ENCODE peak calls at places on chromosomes 13 and 19, in eight cellular contexts. V, U, D, J, L, R, T and P are unnamed samples. For H3K9me3, the result is how much of the 10 kb centered on the place peaks cover.

GRCh38 chr19:48745208-48745995 is 1.3 kb downstream of the IZUMO1 start:
- DNase-seq in V (peak), U (peak), D (peak), J (peak), L (peak), R (no peak), T (peak), P (peak)

GRCh38 chr13:110887955-110888333 is 26.9 kb downstream of the ANKRD10 start:
- DNase-seq in V (no peak), U (no peak), D (no peak), J (no peak), L (peak), R (no peak), T (no peak), P (no peak)

GRCh38 chr13:49895826-49896225 is 40.3 kb downstream of the SPRYD7 start:
- DNase-seq in V (no peak), U (no peak), D (no peak), J (no peak), L (no peak), R (no peak), T (no peak), P (no peak)

GRCh38 chr13:40402931-40403412 is 263.5 kb downstream of the FOXO1 start:
- DNase-seq in V (no peak), U (no peak), D (no peak), J (peak), L (no peak), R (no peak), T (no peak), P (peak)

GRCh38 chr13:111907341-111907880 is 159.5 kb upstream of the SOX1 start:
- DNase-seq in V (no peak), U (no peak), D (no peak), J (no peak), L (no peak), R (no peak), T (no peak), P (no peak)

GRCh38 chr13:87884874-87885273 is 213.7 kb downstream of the SLITRK5 start:
- DNase-seq in V (no peak), U (peak), D (peak), J (no peak), L (peak), R (no peak), T (no peak), P (peak)

GRCh38 chr19:41521860-41522555 is 54.0 kb upstream of the CEACAM21 start:
- DNase-seq in V (no peak), U (no peak), D (peak), J (peak), L (peak), R (no peak), T (no peak), P (no peak)

GRCh38 chr19:19386373-19386869 is 19.1 kb upstream of the GATAD2A start:
- DNase-seq in V (no peak), U (no peak), D (no peak), J (peak), L (no peak), R (no peak), T (no peak), P (no peak)

GRCh38 chr13:67298297-67298696 is 68.2 kb upstream of the PCDH9 start:
- DNase-seq in V (no peak), U (no peak), D (no peak), J (no peak), L (no peak), R (no peak), T (no peak), P (no peak)

GRCh38 chr19:48619692-48620565 is 623 bp downstream of the SPHK2 start:
- DNase-seq in V (no peak), U (peak), D (no peak), J (peak), L (no peak), R (no peak), T (no peak), P (no peak)

GRCh38 chr19:17326595-17326966 is 8.1 kb downstream of the ANO8 start:
- DNase-seq in V (no peak), U (no peak), D (no peak), J (no peak), L (peak), R (no peak), T (no peak), P (no peak)

GRCh38 chr19:50460161-50460765 is 16.0 kb upstream of the EMC10 start:
- DNase-seq in V (peak), U (no peak), D (no peak), J (peak), L (no peak), R (no peak), T (peak), P (peak)

GRCh38 chr19:50741179-50741933 is 18.2 kb downstream of the CLEC11A start:
- DNase-seq in V (no peak), U (peak), D (no peak), J (no peak), L (no peak), R (no peak), T (no peak), P (no peak)

DNA sequence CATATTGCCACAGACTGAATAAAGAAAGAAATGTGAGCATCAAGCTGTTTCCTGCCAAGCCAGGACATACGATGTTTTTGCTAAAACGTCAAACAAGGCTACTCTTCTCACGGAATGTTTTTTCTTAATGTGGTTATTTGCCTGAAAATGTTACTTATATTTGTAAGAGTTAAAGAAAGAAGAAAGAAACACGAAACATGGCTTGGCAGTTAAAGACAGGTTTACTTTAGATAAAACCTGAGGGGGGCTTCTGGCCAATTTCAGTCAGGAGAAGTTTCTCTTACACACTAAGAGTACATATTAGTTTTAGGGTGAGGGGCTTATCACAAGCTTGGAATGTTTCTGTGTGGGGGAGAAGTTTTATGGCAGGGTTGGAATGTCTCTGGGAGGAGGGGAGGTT is 4.4 kb upstream of the OR10H4 start:
- DNase-seq in V (no peak), U (no peak), D (no peak), J (no peak), L (no peak), R (no peak), T (no peak), P (no peak)
- H3K9me3 ChIP-seq in V (under half), U (under half), D (under half), J (under half), L (under half), R (under half), T (under half), P (under half)

GRCh38 chr13:33497146-33497845 is 211.7 kb upstream of the STARD13 start:
- DNase-seq in V (no peak), U (no peak), D (no peak), J (peak), L (no peak), R (no peak), T (no peak), P (peak)
- TF ChIP-seq EZH2phosphoT487 in V (no peak), U (no peak), D (no peak), J (no peak), L (no peak), R (no peak), T (no peak), P (no peak)

GRCh38 chr19:46411088-46412033 is 2.0 kb downstream of the CCDC8 start:
- DNase-seq in V (no peak), U (peak), D (no peak), J (no peak), L (no peak), R (no peak), T (no peak), P (no peak)
- H3K4me2 ChIP-seq in V (no peak), U (peak), D (no peak), J (peak), L (peak), R (no peak), T (no peak), P (no peak)

GRCh38 chr19:23528376-23528775 is 133.1 kb upstream of the ZNF91 start:
- DNase-seq in V (no peak), U (no peak), D (no peak), J (no peak), L (no peak), R (no peak), T (no peak), P (peak)

GRCh38 chr19:23527797-23528196 is 132.5 kb upstream of the ZNF91 start:
- DNase-seq in V (peak), U (no peak), D (no peak), J (no peak), L (no peak), R (no peak), T (peak), P (no peak)

GRCh38 chr19:23531976-23532375 is 136.7 kb upstream of the ZNF91 start:
- DNase-seq in V (no peak), U (no peak), D (no peak), J (no peak), L (no peak), R (no peak), T (no peak), P (no peak)

GRCh38 chr19:23526302-23526701 is 131.0 kb upstream of the ZNF91 start:
- DNase-seq in V (no peak), U (no peak), D (no peak), J (no peak), L (no peak), R (no peak), T (no peak), P (peak)

GRCh38 chr19:23531231-23531790 is 136.0 kb upstream of the ZNF91 start:
- DNase-seq in V (no peak), U (no peak), D (no peak), J (no peak), L (no peak), R (no peak), T (no peak), P (no peak)
- H3K9me3 ChIP-seq in V (under half), U (under half), D (under half), J (under half), L (under half), R (under half), T (under half), P (under half)

GRCh38 chr13:64753606-64754005 is 2476.5 kb downstream of the PCDH9 start:
- DNase-seq in V (no peak), U (no peak), D (no peak), J (peak), L (no peak), R (no peak), T (no peak), P (no peak)
- TF ChIP-seq EZH2phosphoT487 in V (no peak), U (no peak), D (no peak), J (no peak), L (no peak), R (no peak), T (no peak), P (no peak)